ENCODE peak calls at places on chromosomes 13 and 19, in four cellular contexts. R, N, I and V are unnamed samples.

GRCh38 chr13:37139356-37139755 is 33.9 kb upstream of the CSNK1A1L start:
- DNase-seq in I (no peak), N (no peak), R (no peak), V (no peak)

GRCh38 chr19:15115080-15115479 is 7.9 kb downstream of the SYDE1 start:
- DNase-seq in I (no peak), N (no peak), R (no peak), V (no peak)

GRCh38 chr19:5407356-5407755 is 47.9 kb upstream of the ZNRF4 start:
- DNase-seq in I (no peak), N (no peak), R (peak; percentile 49), V (no peak)

GRCh38 chr13:83327091-83327490 is 555.2 kb downstream of the SLITRK1 start:
- DNase-seq in N (no peak), R (no peak), I (no peak), V (no peak)

GRCh38 chr13:33069365-33069764 is 53.1 kb downstream of the KL start:
- DNase-seq in N (no peak), R (no peak), I (no peak), V (no peak)

GRCh38 chr13:107753748-107754147 is 461.6 kb downstream of the LIG4 start:
- DNase-seq in N (no peak), I (no peak), R (no peak), V (no peak)

GRCh38 chr19:17183271-17183757 is 31.8 kb upstream of the USE1 start:
- DNase-seq in N (no peak), R (no peak), I (no peak), V (no peak)

GRCh38 chr19:56720281-56720680 is 48.7 kb upstream of the ZNF835 start:
- DNase-seq in I (no peak), R (no peak), N (no peak), V (no peak)

GRCh38 chr13:112902669-112903068 is 66.3 kb upstream of the MCF2L start:
- DNase-seq in N (no peak), R (no peak), I (no peak), V (no peak)

GRCh38 chr13:25574437-25575426 is 203.0 kb downstream of the ATP8A2 start:
- DNase-seq in R (peak; percentile 92), N (no peak), I (no peak), V (peak; percentile 93)

GRCh38 chr13:95020298-95020987 is 280.8 kb downstream of the ABCC4 start:
- DNase-seq in R (no peak), N (no peak), I (no peak), V (no peak)

GRCh38 chr13:52651880-52652169 is 811 bp upstream of the SUGT1 start:
- DNase-seq in N (no peak), R (no peak), I (no peak), V (no peak)

GRCh38 chr19:12801466-12802266 is at the start of the genes PRDX2 and THSD8:
- DNase-seq in I (peak; percentile 92), N (no peak), R (peak; percentile 93), V (peak; percentile 91)

GRCh38 chr19:31145909-31146453 is 203.3 kb downstream of the TSHZ3 start:
- DNase-seq in I (no peak), R (no peak), N (no peak), V (no peak)

GRCh38 chr13:113001251-113002140 is 32.5 kb downstream of the MCF2L start:
- DNase-seq in N (no peak), R (peak; percentile 84), I (peak; percentile 81), V (no peak)

GRCh38 chr19:18502236-18502632 is 19.6 kb downstream of the ELL start:
- DNase-seq in N (no peak), R (no peak), I (no peak), V (no peak)

GRCh38 chr13:46552888-46553520 is at the start of gene LRCH1:
- DNase-seq in I (peak; percentile 95), N (peak; percentile 92), R (peak; percentile 91), V (peak; percentile 93)

GRCh38 chr19:47229674-47230121 is 1.3 kb downstream of the BBC3 start:
- DNase-seq in N (no peak), I (no peak), R (no peak), V (no peak)

GRCh38 chr19:18460313-18460712 is 22.4 kb upstream of the ISYNA1 start:
- DNase-seq in R (no peak), N (peak; percentile 91), I (no peak), V (no peak)

GRCh38 chr19:51124216-51124615 is 490 bp upstream of the SIGLEC9 start:
- DNase-seq in N (no peak), I (peak; percentile 44), R (no peak), V (no peak)

GRCh38 chr19:34431681-34432402 is 3.7 kb downstream of the UBA2 start:
- DNase-seq in R (no peak), I (no peak), N (no peak), V (no peak)

DNA sequence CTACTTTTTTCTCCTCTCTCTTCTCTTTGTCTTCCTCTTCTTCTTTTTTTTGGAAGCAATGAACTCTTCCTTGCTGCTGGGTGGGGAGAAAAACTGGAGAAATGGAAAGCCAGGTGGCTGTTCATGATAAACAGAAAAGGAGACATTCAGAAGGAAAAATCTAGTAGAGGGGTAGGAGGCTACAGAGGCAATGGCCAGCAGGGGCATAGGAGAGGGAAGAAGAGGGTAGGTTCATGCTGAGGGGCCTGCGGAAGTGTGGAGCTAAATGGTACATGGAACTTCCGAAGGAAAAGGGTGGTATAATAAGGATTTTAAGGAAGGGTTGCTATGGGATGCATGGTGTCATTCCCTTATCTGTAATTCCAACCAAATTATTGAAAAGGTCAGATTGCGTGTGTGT is 17.5 kb upstream of the HS6ST3 start:
- DNase-seq in I (no peak), R (peak; percentile 32), N (no peak), V (no peak)
- TF ChIP-seq CTCF in I (no peak), R (peak; percentile 39), N (no peak), V (no peak)

GRCh38 chr19:38837304-38837626 is 5.7 kb upstream of the ECH1 start:
- DNase-seq in N (no peak), R (no peak), I (no peak), V (no peak)

GRCh38 chr19:38838986-38839761 is 7.6 kb upstream of the ECH1 start:
- DNase-seq in N (no peak), R (no peak), I (no peak), V (no peak)

GRCh38 chr19:38837656-38838121 is 6.1 kb upstream of the ECH1 start:
- DNase-seq in N (no peak), I (no peak), R (no peak), V (no peak)

GRCh38 chr19:38839816-38840582 is 8.4 kb upstream of the ECH1 start:
- DNase-seq in I (no peak), N (no peak), R (no peak), V (no peak)

DNA sequence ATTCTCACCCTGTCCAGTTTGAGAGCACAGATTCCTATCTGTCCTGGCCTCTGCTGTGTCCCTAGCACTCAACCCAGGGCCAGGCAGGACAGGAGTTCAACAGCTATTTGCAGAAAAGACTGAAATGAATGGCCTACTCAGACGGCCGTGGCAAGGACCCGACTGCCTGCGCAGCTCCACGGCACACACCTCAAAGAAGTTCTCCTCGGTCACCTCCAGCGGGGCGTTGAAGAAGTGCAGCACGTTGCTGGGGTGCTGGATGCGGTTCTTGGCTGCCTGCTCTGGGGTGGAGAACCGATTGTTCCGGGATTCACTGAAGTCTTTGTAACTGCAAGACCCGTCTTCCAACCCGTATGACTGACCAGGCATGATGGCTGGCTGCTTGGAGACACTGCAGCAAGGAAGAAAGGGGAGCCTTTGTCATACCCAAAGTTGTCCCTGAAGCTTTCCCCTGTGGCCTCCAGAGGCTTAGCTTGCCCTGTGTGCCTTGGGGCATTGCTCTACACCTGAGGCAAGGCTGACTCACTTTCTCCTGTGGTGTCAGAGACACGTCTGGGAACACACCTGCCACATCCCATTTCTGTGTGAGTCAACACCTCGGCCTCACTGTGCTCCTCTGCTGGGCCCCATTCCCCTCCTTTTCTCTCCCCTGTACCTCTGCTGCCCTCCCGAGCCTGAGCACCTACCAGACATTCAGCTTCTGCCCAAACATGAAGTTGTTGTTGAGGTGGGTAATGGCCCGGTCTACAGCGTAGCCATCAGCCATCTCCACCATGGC is 6.8 kb upstream of the ECH1 start:
- DNase-seq in R (no peak), I (no peak), N (no peak), V (no peak)
- TF ChIP-seq CTCF in R (no peak), I (no peak), N (no peak), V (no peak)

GRCh38 chr13:19952850-19953249 is 5.7 kb upstream of the ZMYM2 start:
- DNase-seq in N (no peak), R (no peak), I (no peak), V (no peak)

GRCh38 chr13:19955873-19956559 is 2.5 kb upstream of the ZMYM2 start:
- DNase-seq in R (no peak), I (no peak), N (no peak), V (no peak)

GRCh38 chr13:19950374-19950773 is 8.2 kb upstream of the ZMYM2 start:
- DNase-seq in I (no peak), N (no peak), R (no peak), V (no peak)
- TF ChIP-seq CTCF in I (no peak), N (no peak), R (no peak), V (no peak)

DNA sequence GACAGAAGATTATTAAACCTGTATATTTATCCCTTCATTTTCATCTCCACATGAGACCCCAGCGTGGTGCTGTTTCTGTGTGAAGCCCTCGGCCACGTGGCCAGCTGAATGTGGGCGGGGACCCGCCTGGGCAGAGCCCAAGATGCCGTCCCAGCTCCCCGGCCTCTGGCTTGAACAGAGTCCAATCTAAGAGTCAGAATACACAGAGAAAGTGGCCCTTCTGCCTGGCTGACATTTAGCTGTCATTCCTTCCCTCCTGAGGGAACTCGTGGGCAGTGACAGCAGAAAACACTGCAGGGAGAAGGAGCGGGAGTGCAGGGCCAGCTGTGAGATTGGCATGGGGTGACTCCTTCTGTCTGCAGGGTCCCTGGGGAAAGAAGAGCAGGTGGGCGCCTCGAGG is 35.0 kb upstream of the UQCRFS1 start:
- DNase-seq in R (no peak), N (peak; percentile 33), I (no peak), V (no peak)
- TF ChIP-seq CTCF in R (no peak), N (no peak), I (no peak), V (no peak)

DNA sequence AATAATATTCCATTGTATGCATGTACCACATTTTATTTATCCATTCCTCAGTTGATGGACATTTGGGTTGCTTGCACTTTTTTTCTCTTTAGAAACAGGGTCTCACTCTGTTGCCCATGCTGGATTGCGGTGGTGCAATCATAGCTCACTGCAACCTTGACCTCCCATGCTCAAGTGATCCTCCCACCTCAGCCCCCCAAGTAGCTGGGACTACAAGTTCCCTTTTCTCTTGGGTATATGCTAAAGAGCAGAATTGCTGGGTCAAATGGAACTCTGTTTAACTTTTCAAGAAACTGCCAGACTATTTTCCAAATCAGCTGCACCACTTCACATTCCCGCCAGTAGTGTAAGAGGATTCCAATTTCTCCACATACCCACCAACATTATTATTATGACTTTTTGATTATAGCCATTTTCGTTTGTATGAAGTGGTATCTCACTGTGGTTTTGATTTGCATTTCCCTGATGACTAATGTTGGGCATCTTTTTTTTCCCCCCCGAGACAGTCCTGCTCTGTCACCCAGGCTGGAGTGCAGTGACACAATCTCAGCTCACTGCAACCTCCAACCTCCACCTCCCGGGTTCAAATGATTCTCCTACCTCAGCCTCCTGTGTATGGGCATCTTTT is 7.6 kb upstream of the IPO5 start:
- DNase-seq in N (no peak), I (no peak), R (no peak), V (no peak)
- TF ChIP-seq CTCF in N (no peak), I (no peak), R (no peak), V (no peak)

DNA sequence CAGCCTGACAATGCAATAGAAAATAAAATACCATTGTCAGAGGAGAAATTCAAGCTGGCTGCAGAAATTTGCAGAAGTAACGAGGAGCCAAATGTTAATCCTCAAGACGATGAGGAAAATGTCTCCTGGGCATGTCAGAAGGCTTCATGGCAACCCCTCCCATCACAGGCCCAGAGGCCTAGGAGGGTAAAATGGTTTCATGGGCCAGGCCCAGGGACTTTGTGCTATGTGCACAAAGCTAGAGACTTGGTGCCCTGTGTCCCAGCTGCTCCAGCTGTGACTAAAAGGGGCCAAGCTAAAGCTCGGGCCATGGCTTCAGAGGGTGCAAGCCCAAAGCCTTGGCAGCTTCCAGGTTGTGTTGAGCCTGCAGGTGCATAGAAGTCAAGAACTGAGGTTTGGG is 431.7 kb downstream of the LMO7 start:
- DNase-seq in N (no peak), R (no peak), I (no peak), V (no peak)
- TF ChIP-seq CTCF in N (no peak), R (no peak), I (no peak), V (no peak)